ENCODE peak calls at places on chromosomes 1 and 21, in five cellular contexts. T is neuronal stem cell, Q is H1, Y is H9, J is trophoblast cell. W is an unnamed sample.
A peak's percentile ranks its signal among the peaks of the same experiment; 100 is the strongest.

GRCh38 chr1:201032408-201032807 is 8.9 kb upstream of the KIF21B start:
- DNase-seq in Q (no peak), J (no peak), Y (no peak), T (no peak), W (no peak)

GRCh38 chr21:46052703-46053651 is 44.9 kb upstream of the COL6A2 start:
- DNase-seq in T (no peak), J (peak; percentile 70), Y (peak; percentile 27), Q (no peak), W (peak; percentile 86)

GRCh38 chr1:100734716-100735115 is 15.2 kb downstream of the VCAM1 start:
- DNase-seq in Q (no peak), J (no peak), Y (no peak), T (no peak), W (peak; percentile 75)

GRCh38 chr1:218664385-218665170 is 319.4 kb downstream of the TGFB2 start:
- DNase-seq in J (peak; percentile 35), T (no peak), Q (no peak), Y (no peak), W (peak; percentile 38)

GRCh38 chr1:224061436-224061835 is 52.5 kb upstream of the FBXO28 start:
- DNase-seq in T (no peak), Q (no peak), Y (no peak), J (no peak), W (no peak)

GRCh38 chr1:1483714-1484113 is 12.1 kb downstream of the ATAD3B start:
- DNase-seq in Q (no peak), T (no peak), J (no peak), Y (no peak), W (no peak)

GRCh38 chr1:108854226-108855019 is 2.5 kb downstream of the AKNAD1 start:
- DNase-seq in J (no peak), Y (no peak), Q (no peak), T (no peak), W (no peak)

GRCh38 chr1:12756756-12757433 is 10.9 kb downstream of the CFAP107 start:
- DNase-seq in T (no peak), J (no peak), Q (no peak), Y (no peak), W (no peak)

GRCh38 chr1:9292361-9293240 is at the start of gene SPSB1:
- DNase-seq in Q (peak; percentile 66), T (peak; percentile 78), J (peak; percentile 69), Y (peak; percentile 73), W (peak; percentile 83)

GRCh38 chr1:149932474-149932873 is 4.2 kb downstream of the MTMR11 start:
- DNase-seq in Q (no peak), Y (no peak), J (no peak), T (no peak), W (no peak)

GRCh38 chr1:37533317-37534093 is 18.9 kb upstream of the MEAF6 start:
- DNase-seq in Y (no peak), J (no peak), Q (no peak), T (no peak), W (no peak)

GRCh38 chr21:46422636-46423241 is 36.0 kb upstream of the DIP2A start:
- DNase-seq in T (no peak), Y (no peak), J (no peak), Q (no peak), W (no peak)

GRCh38 chr1:147243228-147243685 is 773 bp downstream of the CHD1L start:
- DNase-seq in Y (no peak), T (no peak), J (no peak), Q (no peak), W (no peak)

GRCh38 chr1:32447469-32448185 is 17.2 kb upstream of the ZBTB8B start:
- DNase-seq in J (no peak), Q (peak; percentile 81), T (peak; percentile 67), Y (peak; percentile 81), W (peak; percentile 67)

GRCh38 chr21:32658524-32658923 is 46.3 kb upstream of the CFAP298 start:
- DNase-seq in T (no peak), Y (no peak), J (no peak), Q (no peak), W (no peak)

GRCh38 chr1:71193153-71193552 is 112.3 kb upstream of the ZRANB2 start:
- DNase-seq in Q (no peak), T (no peak), Y (no peak), J (no peak), W (no peak)

GRCh38 chr1:186605762-186606350 is 74.4 kb downstream of the PTGS2 start:
- DNase-seq in T (peak; percentile 50), Q (peak; percentile 63), Y (peak; percentile 79), J (peak; percentile 9), W (peak; percentile 71)

GRCh38 chr1:90402893-90403849 is 313.9 kb downstream of the BARHL2 start:
- DNase-seq in J (peak; percentile 84), Y (peak; percentile 47), T (peak; percentile 74), Q (no peak), W (peak; percentile 88)

GRCh38 chr1:77400781-77401180 is 119.0 kb downstream of the AK5 start:
- DNase-seq in J (no peak), Q (no peak), Y (no peak), T (no peak), W (peak; percentile 40)

GRCh38 chr1:6148497-6149241 is 31.5 kb downstream of the CHD5 start:
- DNase-seq in Y (peak; percentile 94), J (no peak), T (peak; percentile 80), Q (peak; percentile 93), W (peak; percentile 11)

GRCh38 chr1:205523891-205524793 is 19.7 kb downstream of the CDK18 start:
- DNase-seq in Q (peak; percentile 94), Y (peak; percentile 77), T (peak; percentile 78), J (peak; percentile 66), W (peak; percentile 74)

GRCh38 chr21:21688877-21689276 is 690.7 kb downstream of the NCAM2 start:
- DNase-seq in Y (peak; percentile 58), J (peak; percentile 4), Q (peak; percentile 56), T (peak; percentile 29), W (peak; percentile 14)

GRCh38 chr1:162380061-162380846 is 1.3 kb upstream of the C1orf226 start:
- DNase-seq in J (peak; percentile 71), T (no peak), Q (no peak), Y (no peak), W (no peak)

GRCh38 chr1:115650961-115651360 is 9.2 kb downstream of the VANGL1 start:
- DNase-seq in T (no peak), J (no peak), Y (no peak), Q (no peak), W (no peak)

GRCh38 chr1:206829875-206830274 is 35.5 kb upstream of the IL20 start:
- DNase-seq in J (no peak), T (no peak), Q (no peak), Y (no peak), W (no peak)

GRCh38 chr1:67987046-67987799 is 63.2 kb downstream of the DIRAS3 start:
- DNase-seq in Y (no peak), J (peak; percentile 73), Q (no peak), T (no peak), W (peak; percentile 57)

GRCh38 chr1:87869563-87869962 is 540.9 kb downstream of the LMO4 start:
- DNase-seq in Q (no peak), Y (no peak), T (no peak), J (no peak), W (peak; percentile 74)

GRCh38 chr21:17610862-17611261 is 1.8 kb downstream of the BTG3 start:
- DNase-seq in J (no peak), Q (no peak), T (no peak), Y (no peak), W (no peak)

GRCh38 chr1:245690946-245691456 is 536.2 kb downstream of the KIF26B start:
- DNase-seq in T (no peak), Q (no peak), J (no peak), Y (no peak), W (no peak)

GRCh38 chr1:153292740-153293479 is 19.8 kb downstream of the PGLYRP3 start:
- DNase-seq in T (no peak), J (no peak), Q (peak; percentile 61), Y (peak; percentile 56), W (no peak)

GRCh38 chr1:64497484-64497883 is 27.6 kb downstream of the CACHD1 start:
- DNase-seq in Q (no peak), Y (peak; percentile 74), T (no peak), J (no peak), W (no peak)

GRCh38 chr1:47181955-47182680 is 7.7 kb downstream of the PDZK1IP1 start:
- DNase-seq in Q (no peak), Y (no peak), T (no peak), J (no peak), W (no peak)

GRCh38 chr1:47179988-47180563 is 9.8 kb downstream of the PDZK1IP1 start:
- DNase-seq in J (no peak), Q (no peak), T (no peak), Y (no peak), W (no peak)

GRCh38 chr1:47180603-47181094 is 9.2 kb downstream of the PDZK1IP1 start:
- DNase-seq in Y (no peak), Q (no peak), T (no peak), J (no peak), W (no peak)

GRCh38 chr1:47182681-47183235 is 7.1 kb downstream of the PDZK1IP1 start:
- DNase-seq in T (no peak), Q (no peak), J (no peak), Y (no peak), W (no peak)

GRCh38 chr1:47181095-47181954 is 8.5 kb downstream of the PDZK1IP1 start:
- DNase-seq in J (no peak), Y (peak; percentile 65), Q (no peak), T (no peak), W (no peak)
- H2BK12ac ChIP-seq in J (no peak overlapping the region), Y (no peak overlapping the region), Q (peak overlapping the region; percentile 75), T (no peak overlapping the region), W (no peak overlapping the region)

GRCh38 chr1:47912756-47913155 is 84.4 kb downstream of the TRABD2B start:
- DNase-seq in T (no peak), J (no peak), Y (no peak), Q (no peak), W (no peak)

GRCh38 chr1:47913225-47913823 is 83.9 kb downstream of the TRABD2B start:
- DNase-seq in Y (no peak), J (no peak), Q (no peak), T (no peak), W (no peak)

GRCh38 chr1:47911424-47911823 is 85.8 kb downstream of the TRABD2B start:
- DNase-seq in Y (no peak), J (no peak), Q (no peak), T (no peak), W (no peak)

GRCh38 chr1:47914218-47914937 is 82.8 kb downstream of the TRABD2B start:
- DNase-seq in Q (no peak), J (no peak), T (no peak), Y (no peak), W (no peak)

DNA sequence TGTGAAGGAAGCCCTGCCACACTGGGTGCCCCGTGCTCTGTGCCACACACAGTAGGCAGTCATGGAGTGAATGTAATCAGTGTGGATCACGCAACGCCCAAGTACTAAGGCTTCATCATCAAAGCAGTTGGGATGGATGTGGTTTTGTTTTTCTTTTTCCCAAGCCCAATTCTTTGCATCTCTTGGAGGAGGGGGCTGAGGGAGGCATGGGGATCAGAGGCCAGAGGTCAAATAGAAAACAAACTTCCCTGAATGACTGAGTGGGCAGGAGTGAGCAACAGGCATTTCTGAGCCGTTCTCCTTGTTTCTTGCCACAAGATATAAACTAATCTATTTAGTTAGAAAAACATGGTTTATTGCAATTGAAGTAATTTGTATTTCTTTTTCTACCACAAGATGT is 85.3 kb downstream of the TRABD2B start:
- DNase-seq in J (no peak), T (peak; percentile 35), Q (no peak), Y (no peak), W (no peak)
- H2BK12ac ChIP-seq in J (no peak overlapping the region), T (no peak overlapping the region), Q (no peak overlapping the region), Y (no peak overlapping the region), W (no peak overlapping the region)

GRCh38 chr1:154972213-154972516 is 1.6 kb upstream of the SHC1 start:
- DNase-seq in J (no peak), T (no peak), Y (no peak), Q (no peak), W (no peak)
- H2BK12ac ChIP-seq in J (peak overlapping the region; percentile 62), T (no peak overlapping the region), Y (peak overlapping the region; percentile 2), Q (peak overlapping the region; percentile 86), W (peak overlapping the region; percentile 15)

GRCh38 chr1:17837631-17838030 is 82.5 kb downstream of the ACTL8 start:
- DNase-seq in Q (no peak), T (no peak), J (no peak), Y (no peak), W (no peak)
- H2BK12ac ChIP-seq in Q (no peak overlapping the region), T (no peak overlapping the region), J (no peak overlapping the region), Y (no peak overlapping the region), W (no peak overlapping the region)